ENCODE peak calls at places on chromosomes 7 and 10, in eight cellular contexts. One of them, this sample, is unnamed.

GRCh38 chr10:19713800-19714525 is 102.3 kb upstream of the PLXDC2 start:
- DNase-seq in iris pigment epithelial cell: no peak
- DNase-seq in aorta: peak; percentile 79
- DNase-seq in NT2/D1: no peak
- DNase-seq in stimulated activated CD8-positive, alpha-beta memory T cell treated with anti-CD3 and anti-CD28 coated beads, Interleukin-4, amount 100 ng/mL, for 1 hour: no peak
- DNase-seq in CD4-positive, alpha-beta memory T cell: no peak
- DNase-seq in NCI-H774: no peak
- DNase-seq in A172: no peak
- DNase-seq in this sample: peak; percentile 38

GRCh38 chr10:64112697-64113367 is 591.6 kb downstream of the REEP3 start:
- DNase-seq in iris pigment epithelial cell: no peak
- DNase-seq in aorta: no peak
- DNase-seq in NT2/D1: no peak
- DNase-seq in stimulated activated CD8-positive, alpha-beta memory T cell treated with anti-CD3 and anti-CD28 coated beads, Interleukin-4, amount 100 ng/mL, for 1 hour: no peak
- DNase-seq in CD4-positive, alpha-beta memory T cell: no peak
- DNase-seq in NCI-H774: no peak
- DNase-seq in A172: no peak
- DNase-seq in this sample: no peak

GRCh38 chr7:102180727-102181126 is 105.9 kb upstream of the SH2B2 start:
- DNase-seq in iris pigment epithelial cell: no peak
- DNase-seq in aorta: no peak
- DNase-seq in NT2/D1: no peak
- DNase-seq in stimulated activated CD8-positive, alpha-beta memory T cell treated with anti-CD3 and anti-CD28 coated beads, Interleukin-4, amount 100 ng/mL, for 1 hour: no peak
- DNase-seq in CD4-positive, alpha-beta memory T cell: no peak
- DNase-seq in NCI-H774: no peak
- DNase-seq in A172: no peak
- DNase-seq in this sample: no peak

GRCh38 chr10:105770813-105771212 is 1129.7 kb downstream of the SORCS3 start:
- DNase-seq in iris pigment epithelial cell: no peak
- DNase-seq in aorta: no peak
- DNase-seq in NT2/D1: no peak
- DNase-seq in stimulated activated CD8-positive, alpha-beta memory T cell treated with anti-CD3 and anti-CD28 coated beads, Interleukin-4, amount 100 ng/mL, for 1 hour: no peak
- DNase-seq in CD4-positive, alpha-beta memory T cell: no peak
- DNase-seq in NCI-H774: no peak
- DNase-seq in A172: peak; percentile 6
- DNase-seq in this sample: no peak

GRCh38 chr7:42744746-42745145 is 167.1 kb downstream of the C7orf25 start:
- DNase-seq in iris pigment epithelial cell: no peak
- DNase-seq in aorta: no peak
- DNase-seq in NT2/D1: no peak
- DNase-seq in stimulated activated CD8-positive, alpha-beta memory T cell treated with anti-CD3 and anti-CD28 coated beads, Interleukin-4, amount 100 ng/mL, for 1 hour: no peak
- DNase-seq in CD4-positive, alpha-beta memory T cell: no peak
- DNase-seq in NCI-H774: no peak
- DNase-seq in A172: no peak
- DNase-seq in this sample: no peak

GRCh38 chr7:93316730-93317129 is 84.6 kb downstream of the VPS50 start:
- DNase-seq in iris pigment epithelial cell: peak; percentile 35
- DNase-seq in aorta: no peak
- DNase-seq in NT2/D1: no peak
- DNase-seq in stimulated activated CD8-positive, alpha-beta memory T cell treated with anti-CD3 and anti-CD28 coated beads, Interleukin-4, amount 100 ng/mL, for 1 hour: no peak
- DNase-seq in CD4-positive, alpha-beta memory T cell: no peak
- DNase-seq in NCI-H774: no peak
- DNase-seq in A172: no peak
- DNase-seq in this sample: no peak

GRCh38 chr7:79282882-79283602 is 170.4 kb downstream of the MAGI2 start:
- DNase-seq in iris pigment epithelial cell: peak; percentile 91
- DNase-seq in aorta: no peak
- DNase-seq in NT2/D1: no peak
- DNase-seq in stimulated activated CD8-positive, alpha-beta memory T cell treated with anti-CD3 and anti-CD28 coated beads, Interleukin-4, amount 100 ng/mL, for 1 hour: no peak
- DNase-seq in CD4-positive, alpha-beta memory T cell: no peak
- DNase-seq in NCI-H774: no peak
- DNase-seq in A172: peak; percentile 87
- DNase-seq in this sample: no peak

GRCh38 chr10:9824546-9825164 is 1193.0 kb upstream of the CELF2 start:
- DNase-seq in iris pigment epithelial cell: no peak
- DNase-seq in aorta: no peak
- DNase-seq in NT2/D1: no peak
- DNase-seq in stimulated activated CD8-positive, alpha-beta memory T cell treated with anti-CD3 and anti-CD28 coated beads, Interleukin-4, amount 100 ng/mL, for 1 hour: no peak
- DNase-seq in CD4-positive, alpha-beta memory T cell: no peak
- DNase-seq in NCI-H774: no peak
- DNase-seq in A172: no peak
- DNase-seq in this sample: peak; percentile 15

GRCh38 chr7:150778738-150779301 is 21.3 kb downstream of the TMEM176B start:
- DNase-seq in iris pigment epithelial cell: peak; percentile 59
- DNase-seq in aorta: peak; percentile 93
- DNase-seq in NT2/D1: peak; percentile 64
- DNase-seq in stimulated activated CD8-positive, alpha-beta memory T cell treated with anti-CD3 and anti-CD28 coated beads, Interleukin-4, amount 100 ng/mL, for 1 hour: peak; percentile 59
- DNase-seq in CD4-positive, alpha-beta memory T cell: peak; percentile 61
- DNase-seq in NCI-H774: peak; percentile 70
- DNase-seq in A172: peak; percentile 65
- DNase-seq in this sample: peak; percentile 71

GRCh38 chr7:98628916-98629525 is 11.9 kb downstream of the NPTX2 start:
- DNase-seq in iris pigment epithelial cell: no peak
- DNase-seq in aorta: no peak
- DNase-seq in NT2/D1: no peak
- DNase-seq in stimulated activated CD8-positive, alpha-beta memory T cell treated with anti-CD3 and anti-CD28 coated beads, Interleukin-4, amount 100 ng/mL, for 1 hour: no peak
- DNase-seq in CD4-positive, alpha-beta memory T cell: no peak
- DNase-seq in NCI-H774: no peak
- DNase-seq in A172: peak; percentile 58
- DNase-seq in this sample: no peak

GRCh38 chr7:79091011-79091410 is 362.5 kb downstream of the MAGI2 start:
- DNase-seq in iris pigment epithelial cell: no peak
- DNase-seq in aorta: no peak
- DNase-seq in NT2/D1: no peak
- DNase-seq in stimulated activated CD8-positive, alpha-beta memory T cell treated with anti-CD3 and anti-CD28 coated beads, Interleukin-4, amount 100 ng/mL, for 1 hour: no peak
- DNase-seq in CD4-positive, alpha-beta memory T cell: no peak
- DNase-seq in NCI-H774: no peak
- DNase-seq in A172: no peak
- DNase-seq in this sample: no peak

GRCh38 chr7:151174246-151175046 is 7.0 kb upstream of the GBX1 start:
- DNase-seq in iris pigment epithelial cell: peak; percentile 36
- DNase-seq in aorta: peak; percentile 80
- DNase-seq in NT2/D1: no peak
- DNase-seq in stimulated activated CD8-positive, alpha-beta memory T cell treated with anti-CD3 and anti-CD28 coated beads, Interleukin-4, amount 100 ng/mL, for 1 hour: no peak
- DNase-seq in CD4-positive, alpha-beta memory T cell: no peak
- DNase-seq in NCI-H774: no peak
- DNase-seq in A172: no peak
- DNase-seq in this sample: no peak

GRCh38 chr7:78095549-78095948 is 297.0 kb downstream of the PHTF2 start:
- DNase-seq in iris pigment epithelial cell: peak; percentile 69
- DNase-seq in aorta: no peak
- DNase-seq in NT2/D1: no peak
- DNase-seq in stimulated activated CD8-positive, alpha-beta memory T cell treated with anti-CD3 and anti-CD28 coated beads, Interleukin-4, amount 100 ng/mL, for 1 hour: no peak
- DNase-seq in CD4-positive, alpha-beta memory T cell: no peak
- DNase-seq in NCI-H774: no peak
- DNase-seq in A172: peak; percentile 52
- DNase-seq in this sample: no peak

GRCh38 chr7:45057853-45058252 is 30.9 kb downstream of the NACAD start:
- DNase-seq in iris pigment epithelial cell: no peak
- DNase-seq in aorta: no peak
- DNase-seq in NT2/D1: no peak
- DNase-seq in stimulated activated CD8-positive, alpha-beta memory T cell treated with anti-CD3 and anti-CD28 coated beads, Interleukin-4, amount 100 ng/mL, for 1 hour: no peak
- DNase-seq in CD4-positive, alpha-beta memory T cell: no peak
- DNase-seq in NCI-H774: no peak
- DNase-seq in A172: no peak
- DNase-seq in this sample: no peak

GRCh38 chr7:157674027-157674714 is 337.4 kb downstream of the DNAJB6 start:
- DNase-seq in iris pigment epithelial cell: no peak
- DNase-seq in aorta: no peak
- DNase-seq in NT2/D1: no peak
- DNase-seq in stimulated activated CD8-positive, alpha-beta memory T cell treated with anti-CD3 and anti-CD28 coated beads, Interleukin-4, amount 100 ng/mL, for 1 hour: no peak
- DNase-seq in CD4-positive, alpha-beta memory T cell: no peak
- DNase-seq in NCI-H774: no peak
- DNase-seq in A172: no peak
- DNase-seq in this sample: peak; percentile 1

GRCh38 chr10:125076891-125077643 is 83.3 kb downstream of the CTBP2 start:
- DNase-seq in iris pigment epithelial cell: peak; percentile 65
- DNase-seq in aorta: peak; percentile 37
- DNase-seq in NT2/D1: no peak
- DNase-seq in stimulated activated CD8-positive, alpha-beta memory T cell treated with anti-CD3 and anti-CD28 coated beads, Interleukin-4, amount 100 ng/mL, for 1 hour: no peak
- DNase-seq in CD4-positive, alpha-beta memory T cell: no peak
- DNase-seq in NCI-H774: no peak
- DNase-seq in A172: no peak
- DNase-seq in this sample: no peak

GRCh38 chr7:144545330-144545729 is 141.8 kb upstream of the NOBOX start:
- DNase-seq in iris pigment epithelial cell: no peak
- DNase-seq in aorta: no peak
- DNase-seq in NT2/D1: no peak
- DNase-seq in stimulated activated CD8-positive, alpha-beta memory T cell treated with anti-CD3 and anti-CD28 coated beads, Interleukin-4, amount 100 ng/mL, for 1 hour: no peak
- DNase-seq in CD4-positive, alpha-beta memory T cell: no peak
- DNase-seq in NCI-H774: no peak
- DNase-seq in A172: no peak
- DNase-seq in this sample: no peak

GRCh38 chr10:111004016-111004415 is 72.8 kb upstream of the ADRA2A start:
- DNase-seq in iris pigment epithelial cell: no peak
- DNase-seq in aorta: no peak
- DNase-seq in NT2/D1: no peak
- DNase-seq in stimulated activated CD8-positive, alpha-beta memory T cell treated with anti-CD3 and anti-CD28 coated beads, Interleukin-4, amount 100 ng/mL, for 1 hour: no peak
- DNase-seq in CD4-positive, alpha-beta memory T cell: no peak
- DNase-seq in NCI-H774: no peak
- DNase-seq in A172: no peak
- DNase-seq in this sample: no peak

GRCh38 chr7:66769833-66770512 is 29.4 kb downstream of the RABGEF1 start:
- DNase-seq in iris pigment epithelial cell: peak; percentile 63
- DNase-seq in aorta: no peak
- DNase-seq in NT2/D1: no peak
- DNase-seq in stimulated activated CD8-positive, alpha-beta memory T cell treated with anti-CD3 and anti-CD28 coated beads, Interleukin-4, amount 100 ng/mL, for 1 hour: no peak
- DNase-seq in CD4-positive, alpha-beta memory T cell: no peak
- DNase-seq in NCI-H774: no peak
- DNase-seq in A172: no peak
- DNase-seq in this sample: no peak

GRCh38 chr7:121832347-121832746 is 40.6 kb upstream of the PTPRZ1 start:
- DNase-seq in iris pigment epithelial cell: no peak
- DNase-seq in aorta: no peak
- DNase-seq in NT2/D1: no peak
- DNase-seq in stimulated activated CD8-positive, alpha-beta memory T cell treated with anti-CD3 and anti-CD28 coated beads, Interleukin-4, amount 100 ng/mL, for 1 hour: no peak
- DNase-seq in CD4-positive, alpha-beta memory T cell: no peak
- DNase-seq in NCI-H774: no peak
- DNase-seq in A172: peak; percentile 14
- DNase-seq in this sample: no peak

GRCh38 chr10:84416245-84416555 is 87.8 kb downstream of the CCSER2 start:
- DNase-seq in iris pigment epithelial cell: no peak
- DNase-seq in aorta: no peak
- DNase-seq in NT2/D1: no peak
- DNase-seq in stimulated activated CD8-positive, alpha-beta memory T cell treated with anti-CD3 and anti-CD28 coated beads, Interleukin-4, amount 100 ng/mL, for 1 hour: no peak
- DNase-seq in CD4-positive, alpha-beta memory T cell: no peak
- DNase-seq in NCI-H774: no peak
- DNase-seq in A172: no peak
- DNase-seq in this sample: no peak

GRCh38 chr7:114806590-114807167 is 115.2 kb upstream of the MDFIC start:
- DNase-seq in iris pigment epithelial cell: peak; percentile 70
- DNase-seq in aorta: no peak
- DNase-seq in NT2/D1: no peak
- DNase-seq in stimulated activated CD8-positive, alpha-beta memory T cell treated with anti-CD3 and anti-CD28 coated beads, Interleukin-4, amount 100 ng/mL, for 1 hour: no peak
- DNase-seq in CD4-positive, alpha-beta memory T cell: no peak
- DNase-seq in NCI-H774: no peak
- DNase-seq in A172: no peak
- DNase-seq in this sample: no peak

GRCh38 chr7:158424531-158424930 is 163.1 kb downstream of the PTPRN2 start:
- DNase-seq in iris pigment epithelial cell: no peak
- DNase-seq in aorta: no peak
- DNase-seq in NT2/D1: no peak
- DNase-seq in stimulated activated CD8-positive, alpha-beta memory T cell treated with anti-CD3 and anti-CD28 coated beads, Interleukin-4, amount 100 ng/mL, for 1 hour: no peak
- DNase-seq in CD4-positive, alpha-beta memory T cell: no peak
- DNase-seq in NCI-H774: no peak
- DNase-seq in A172: no peak
- DNase-seq in this sample: no peak

GRCh38 chr7:57328963-57329362 is 121.0 kb upstream of the ZNF716 start:
- DNase-seq in iris pigment epithelial cell: no peak
- DNase-seq in aorta: peak; percentile 30
- DNase-seq in NT2/D1: no peak
- DNase-seq in stimulated activated CD8-positive, alpha-beta memory T cell treated with anti-CD3 and anti-CD28 coated beads, Interleukin-4, amount 100 ng/mL, for 1 hour: no peak
- DNase-seq in CD4-positive, alpha-beta memory T cell: no peak
- DNase-seq in NCI-H774: no peak
- DNase-seq in A172: no peak
- DNase-seq in this sample: no peak

GRCh38 chr7:102044641-102044983 is 227.2 kb downstream of the CUX1 start:
- DNase-seq in iris pigment epithelial cell: no peak
- DNase-seq in aorta: no peak
- DNase-seq in NT2/D1: no peak
- DNase-seq in stimulated activated CD8-positive, alpha-beta memory T cell treated with anti-CD3 and anti-CD28 coated beads, Interleukin-4, amount 100 ng/mL, for 1 hour: no peak
- DNase-seq in CD4-positive, alpha-beta memory T cell: no peak
- DNase-seq in NCI-H774: no peak
- DNase-seq in A172: no peak
- DNase-seq in this sample: no peak

GRCh38 chr10:89458760-89459159 is 44.4 kb downstream of the IFIT5 start:
- DNase-seq in iris pigment epithelial cell: peak; percentile 69
- DNase-seq in aorta: no peak
- DNase-seq in NT2/D1: no peak
- DNase-seq in stimulated activated CD8-positive, alpha-beta memory T cell treated with anti-CD3 and anti-CD28 coated beads, Interleukin-4, amount 100 ng/mL, for 1 hour: no peak
- DNase-seq in CD4-positive, alpha-beta memory T cell: no peak
- DNase-seq in NCI-H774: no peak
- DNase-seq in A172: no peak
- DNase-seq in this sample: no peak

GRCh38 chr10:361203-362135 is 226.2 kb downstream of the ZMYND11 start:
- DNase-seq in iris pigment epithelial cell: no peak
- DNase-seq in aorta: no peak
- DNase-seq in NT2/D1: no peak
- DNase-seq in stimulated activated CD8-positive, alpha-beta memory T cell treated with anti-CD3 and anti-CD28 coated beads, Interleukin-4, amount 100 ng/mL, for 1 hour: no peak
- DNase-seq in CD4-positive, alpha-beta memory T cell: no peak
- DNase-seq in NCI-H774: peak; percentile 44
- DNase-seq in A172: no peak
- DNase-seq in this sample: no peak

GRCh38 chr10:88848499-88848898 is 3.1 kb downstream of the ANKRD22 start:
- DNase-seq in iris pigment epithelial cell: peak; percentile 85
- DNase-seq in aorta: no peak
- DNase-seq in NT2/D1: no peak
- DNase-seq in stimulated activated CD8-positive, alpha-beta memory T cell treated with anti-CD3 and anti-CD28 coated beads, Interleukin-4, amount 100 ng/mL, for 1 hour: no peak
- DNase-seq in CD4-positive, alpha-beta memory T cell: no peak
- DNase-seq in NCI-H774: no peak
- DNase-seq in A172: peak; percentile 81
- DNase-seq in this sample: no peak

GRCh38 chr10:12483996-12484944 is 134.9 kb downstream of the CAMK1D start:
- DNase-seq in iris pigment epithelial cell: no peak
- DNase-seq in aorta: peak; percentile 51
- DNase-seq in NT2/D1: no peak
- DNase-seq in stimulated activated CD8-positive, alpha-beta memory T cell treated with anti-CD3 and anti-CD28 coated beads, Interleukin-4, amount 100 ng/mL, for 1 hour: no peak
- DNase-seq in CD4-positive, alpha-beta memory T cell: no peak
- DNase-seq in NCI-H774: peak; percentile 63
- DNase-seq in A172: no peak
- DNase-seq in this sample: no peak

GRCh38 chr10:90197766-90198165 is 496.4 kb downstream of the KIF20B start:
- DNase-seq in iris pigment epithelial cell: peak; percentile 75
- DNase-seq in aorta: no peak
- DNase-seq in NT2/D1: no peak
- DNase-seq in stimulated activated CD8-positive, alpha-beta memory T cell treated with anti-CD3 and anti-CD28 coated beads, Interleukin-4, amount 100 ng/mL, for 1 hour: no peak
- DNase-seq in CD4-positive, alpha-beta memory T cell: no peak
- DNase-seq in NCI-H774: no peak
- DNase-seq in A172: peak; percentile 53
- DNase-seq in this sample: no peak

GRCh38 chr10:6382081-6382480 is 179.3 kb downstream of the PFKFB3 start:
- DNase-seq in iris pigment epithelial cell: peak; percentile 48
- DNase-seq in aorta: no peak
- DNase-seq in NT2/D1: no peak
- DNase-seq in stimulated activated CD8-positive, alpha-beta memory T cell treated with anti-CD3 and anti-CD28 coated beads, Interleukin-4, amount 100 ng/mL, for 1 hour: no peak
- DNase-seq in CD4-positive, alpha-beta memory T cell: no peak
- DNase-seq in NCI-H774: no peak
- DNase-seq in A172: no peak
- DNase-seq in this sample: no peak

GRCh38 chr7:40221836-40222235 is 87.0 kb downstream of the SUGCT start:
- DNase-seq in iris pigment epithelial cell: peak; percentile 99
- DNase-seq in aorta: no peak
- DNase-seq in NT2/D1: no peak
- DNase-seq in stimulated activated CD8-positive, alpha-beta memory T cell treated with anti-CD3 and anti-CD28 coated beads, Interleukin-4, amount 100 ng/mL, for 1 hour: no peak
- DNase-seq in CD4-positive, alpha-beta memory T cell: no peak
- DNase-seq in NCI-H774: no peak
- DNase-seq in A172: peak; percentile 92
- DNase-seq in this sample: no peak

GRCh38 chr7:158818325-158819213 is 10.7 kb downstream of the ESYT2 start:
- DNase-seq in iris pigment epithelial cell: peak; percentile 98
- DNase-seq in aorta: peak; percentile 96
- DNase-seq in NT2/D1: peak; percentile 30
- DNase-seq in stimulated activated CD8-positive, alpha-beta memory T cell treated with anti-CD3 and anti-CD28 coated beads, Interleukin-4, amount 100 ng/mL, for 1 hour: peak; percentile 59
- DNase-seq in CD4-positive, alpha-beta memory T cell: peak; percentile 95
- DNase-seq in NCI-H774: peak; percentile 44
- DNase-seq in A172: peak; percentile 98
- DNase-seq in this sample: peak; percentile 69

This sample was measured in HAP-1.